ENCODE peak calls at places on chromosomes 16 and 17, in eight cellular contexts. F is heart right ventricle; G is A549; M is CD4-positive, alpha-beta memory T cell; S is thoracic aorta; L is body of pancreas; Q is neuronal stem cell; H is effector memory CD4-positive, alpha-beta T cell. O is an unnamed sample. For H3K9me3 and H3K4me1, the result is how much of the 10 kb centered on the place peaks cover.

GRCh38 chr17:66915204-66915611 is 49.3 kb upstream of the CACNG4 start:
- DNase-seq in F (no peak), G (peak), M (no peak), S (no peak), L (peak), Q (no peak), H (no peak), O (no peak)

GRCh38 chr17:40345161-40346034 is 19.1 kb downstream of the GJD3 start:
- DNase-seq in F (peak), G (peak), M (peak), S (no peak), L (peak), Q (peak), H (no peak), O (no peak)

GRCh38 chr17:44367219-44367618 is 3.6 kb upstream of the FAM171A2 start:
- DNase-seq in F (no peak), G (no peak), M (no peak), S (no peak), L (no peak), Q (no peak), H (no peak), O (no peak)

GRCh38 chr17:48236681-48237134 is 129.1 kb downstream of the SNX11 start:
- DNase-seq in F (no peak), G (peak), M (no peak), S (no peak), L (no peak), Q (no peak), H (no peak), O (no peak)

GRCh38 chr16:67517661-67518423 is 10.8 kb upstream of the RIPOR1 start:
- DNase-seq in F (no peak), G (no peak), M (no peak), S (no peak), L (no peak), Q (no peak), H (no peak), O (no peak)

GRCh38 chr17:65243838-65244237 is 106.7 kb downstream of the RGS9 start:
- DNase-seq in F (no peak), G (no peak), M (peak), S (peak), L (no peak), Q (peak), H (no peak), O (no peak)

GRCh38 chr17:44630703-44631102 is 25.6 kb upstream of the MEIOC start:
- DNase-seq in F (no peak), G (no peak), M (no peak), S (no peak), L (no peak), Q (no peak), H (no peak), O (no peak)

GRCh38 chr16:86393907-86394626 is 116.3 kb upstream of the FOXF1 start:
- DNase-seq in F (no peak), G (no peak), M (no peak), S (no peak), L (no peak), Q (no peak), H (no peak), O (no peak)

GRCh38 chr16:10447289-10447688 is 61.4 kb downstream of the ATF7IP2 start:
- DNase-seq in F (no peak), G (no peak), M (no peak), S (no peak), L (no peak), Q (no peak), H (no peak), O (no peak)

GRCh38 chr16:10441726-10442125 is 55.9 kb downstream of the ATF7IP2 start:
- DNase-seq in F (no peak), G (no peak), M (no peak), S (no peak), L (no peak), Q (no peak), H (no peak), O (no peak)
- H3K9me3 ChIP-seq in F (half or more), G (under half), M (under half), S (under half), L (under half), Q (under half), H (under half), O (under half)

GRCh38 chr16:12461971-12462370 is 341.7 kb downstream of the CPPED1 start:
- DNase-seq in F (no peak), G (no peak), M (no peak), S (no peak), L (no peak), Q (no peak), H (no peak), O (no peak)
- H3K4me1 ChIP-seq in F (under half), G (under half), M (under half), S (under half), L (under half), Q (under half), H (under half), O (under half)

GRCh38 chr17:42748202-42748905 is 3.5 kb upstream of the EZH1 start:
- DNase-seq in F (no peak), G (no peak), M (no peak), S (no peak), L (no peak), Q (no peak), H (no peak), O (no peak)
- H3K27ac ChIP-seq in F (peak), G (no peak), M (no peak), S (peak), L (no peak), Q (no peak), H (no peak), O (no peak)

GRCh38 chr17:22251493-22251892 is 559.2 kb downstream of the KCNJ18 start:
- DNase-seq in F (no peak), G (no peak), M (no peak), S (no peak), L (no peak), Q (no peak), H (no peak), O (no peak)

GRCh38 chr17:22253007-22253406 is 560.7 kb downstream of the KCNJ18 start:
- DNase-seq in F (no peak), G (no peak), M (no peak), S (no peak), L (no peak), Q (no peak), H (no peak), O (no peak)
- H3K9me3 ChIP-seq in F (under half), G (under half), M (under half), S (under half), L (under half), Q (under half), H (under half), O (under half)

GRCh38 chr16:75244844-75245758 is 6.3 kb downstream of the BCAR1 start:
- DNase-seq in F (peak), G (peak), M (no peak), S (peak), L (peak), Q (peak), H (no peak), O (no peak)
- H3K4me1 ChIP-seq in F (half or more), G (half or more), M (under half), S (half or more), L (half or more), Q (half or more), H (under half), O (under half)

GRCh38 chr17:76188213-76189060 is 47.4 kb upstream of the FOXJ1 start:
- DNase-seq in F (no peak), G (no peak), M (no peak), S (no peak), L (no peak), Q (no peak), H (no peak), O (no peak)

GRCh38 chr17:76189247-76189646 is 48.2 kb upstream of the FOXJ1 start:
- DNase-seq in F (no peak), G (no peak), M (no peak), S (no peak), L (no peak), Q (no peak), H (no peak), O (no peak)

GRCh38 chr17:76191891-76192290 is 48.4 kb downstream of the RNF157 start:
- DNase-seq in F (no peak), G (no peak), M (peak), S (no peak), L (no peak), Q (no peak), H (no peak), O (no peak)

GRCh38 chr17:76193616-76194015 is 46.7 kb downstream of the RNF157 start:
- DNase-seq in F (no peak), G (no peak), M (peak), S (no peak), L (no peak), Q (peak), H (no peak), O (no peak)

DNA sequence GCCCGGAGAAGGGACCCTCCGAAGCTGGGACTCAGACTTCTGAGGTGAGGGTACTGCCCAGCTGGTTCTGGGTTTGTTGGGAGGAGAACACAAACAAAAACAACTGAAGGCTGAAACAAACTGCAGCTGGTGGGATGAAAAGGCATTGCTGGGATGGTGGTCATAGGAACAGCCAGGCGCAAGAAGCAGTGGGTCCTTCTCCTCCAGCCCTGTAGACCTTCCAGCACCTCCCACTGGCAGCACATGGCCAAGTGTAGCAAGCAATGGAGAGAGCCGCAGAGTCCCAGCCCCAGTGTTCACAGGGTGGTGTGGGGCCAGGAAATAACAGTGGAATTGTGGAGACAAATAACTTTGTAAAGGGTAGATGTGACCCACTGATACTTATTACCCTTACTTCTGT is 48.7 kb upstream of the FOXJ1 start:
- DNase-seq in F (no peak), G (no peak), M (no peak), S (no peak), L (no peak), Q (no peak), H (no peak), O (no peak)
- H3K27ac ChIP-seq in F (no peak), G (no peak), M (peak), S (no peak), L (no peak), Q (no peak), H (peak), O (no peak)

GRCh38 chr16:3295209-3295608 is 10.0 kb downstream of the TIGD7 start:
- DNase-seq in F (no peak), G (no peak), M (no peak), S (no peak), L (no peak), Q (no peak), H (no peak), O (no peak)

GRCh38 chr16:3295783-3296182 is 9.4 kb downstream of the TIGD7 start:
- DNase-seq in F (no peak), G (no peak), M (no peak), S (no peak), L (no peak), Q (no peak), H (no peak), O (no peak)

GRCh38 chr16:3289998-3290673 is 6.8 kb downstream of the ZNF263 start:
- DNase-seq in F (no peak), G (peak), M (no peak), S (no peak), L (no peak), Q (no peak), H (no peak), O (no peak)

GRCh38 chr16:3292604-3293003 is 9.3 kb downstream of the ZNF263 start:
- DNase-seq in F (no peak), G (no peak), M (no peak), S (no peak), L (no peak), Q (no peak), H (no peak), O (no peak)
- H3K9me3 ChIP-seq in F (half or more), G (half or more), M (under half), S (half or more), L (under half), Q (half or more), H (half or more), O (under half)

DNA sequence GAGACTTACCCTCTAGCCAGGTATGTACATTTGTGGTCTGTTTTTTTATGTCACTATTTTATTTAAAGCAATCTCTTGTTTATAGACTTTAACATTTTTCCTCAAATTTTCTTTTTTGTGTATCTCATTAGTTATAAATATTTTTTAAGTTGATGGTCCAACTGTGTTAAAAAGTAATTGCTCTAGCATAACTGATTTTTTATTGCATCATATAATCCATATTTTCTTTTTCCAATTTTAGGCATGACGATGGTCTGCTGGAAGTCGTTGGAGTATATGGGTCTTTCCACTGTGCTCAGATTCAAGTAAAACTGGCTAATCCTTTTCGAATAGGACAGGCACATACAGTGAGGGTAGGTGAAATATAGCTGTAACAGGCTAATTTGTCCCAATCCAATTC is 27.9 kb downstream of the DGKE start:
- DNase-seq in F (no peak), G (no peak), M (no peak), S (no peak), L (no peak), Q (no peak), H (no peak), O (no peak)
- H3K4me1 ChIP-seq in F (under half), G (under half), M (under half), S (under half), L (under half), Q (under half), H (under half), O (under half)

GRCh38 chr17:962650-963049 is 16.9 kb downstream of the NXN start:
- DNase-seq in F (no peak), G (no peak), M (no peak), S (no peak), L (no peak), Q (no peak), H (no peak), O (no peak)

GRCh38 chr17:964881-965280 is 14.7 kb downstream of the NXN start:
- DNase-seq in F (no peak), G (no peak), M (no peak), S (no peak), L (no peak), Q (no peak), H (no peak), O (no peak)

GRCh38 chr17:962166-962565 is 17.4 kb downstream of the NXN start:
- DNase-seq in F (no peak), G (no peak), M (no peak), S (no peak), L (no peak), Q (no peak), H (no peak), O (no peak)

GRCh38 chr17:967122-967521 is 12.5 kb downstream of the NXN start:
- DNase-seq in F (no peak), G (no peak), M (no peak), S (no peak), L (no peak), Q (no peak), H (no peak), O (no peak)

DNA sequence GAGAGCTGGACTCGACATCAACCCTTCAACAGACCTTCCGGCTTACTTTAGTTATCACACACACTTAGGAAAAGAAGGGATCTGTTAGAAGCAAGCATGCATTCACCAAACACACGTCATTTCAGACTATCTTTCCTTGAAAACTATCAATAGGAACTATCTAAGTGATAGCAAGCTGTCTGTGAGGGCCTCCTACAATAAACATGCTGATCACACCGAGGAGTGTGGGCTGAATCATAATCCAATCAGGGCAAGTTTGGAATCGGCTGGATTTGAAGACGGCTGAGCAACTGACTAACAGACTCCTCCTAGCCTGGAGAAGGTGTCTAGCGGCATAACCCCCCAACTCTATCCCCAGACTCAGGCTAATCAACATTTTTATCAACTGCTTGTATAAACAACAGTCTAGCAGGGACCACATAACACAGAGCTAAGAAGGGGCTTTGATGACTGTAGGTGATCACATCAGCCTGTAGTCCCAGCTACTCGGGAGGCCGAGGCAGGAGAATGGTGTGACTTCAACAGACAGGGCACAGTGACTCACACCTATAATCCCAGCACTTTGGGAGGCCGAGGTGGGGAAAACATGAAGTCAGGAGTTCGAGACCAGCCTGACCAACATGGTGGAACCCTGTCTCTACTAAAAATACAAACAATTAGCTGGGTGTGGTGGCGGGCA is 14.1 kb downstream of the NXN start:
- DNase-seq in F (no peak), G (no peak), M (no peak), S (no peak), L (no peak), Q (no peak), H (no peak), O (no peak)
- H3K27ac ChIP-seq in F (no peak), G (no peak), M (no peak), S (no peak), L (no peak), Q (peak), H (no peak), O (no peak)